ENCODE peak calls at places on chromosomes 12 and 14, in eight cellular contexts. W, L, M, K, Q, I, T and G are unnamed samples.

GRCh38 chr12:47860279-47860841 is 40.7 kb upstream of the HDAC7 start:
- DNase-seq in T (no peak), M (no peak), I (no peak), W (no peak), L (no peak), Q (no peak), K (no peak), G (no peak)

GRCh38 chr12:123142948-123143752 is 7.7 kb downstream of the PITPNM2 start:
- DNase-seq in Q (no peak), L (no peak), T (no peak), M (no peak), W (peak; percentile 49), I (no peak), K (no peak), G (no peak)

GRCh38 chr14:65879218-65880009 is 466.9 kb downstream of the FUT8 start:
- DNase-seq in Q (no peak), M (no peak), T (no peak), W (peak; percentile 53), I (peak; percentile 60), K (peak; percentile 88), L (peak; percentile 2), G (no peak)

GRCh38 chr14:104604461-104605449 is at the start of gene TMEM179:
- DNase-seq in M (no peak), Q (no peak), T (no peak), I (peak; percentile 4), K (no peak), W (peak; percentile 16), L (no peak), G (peak; percentile 68)

GRCh38 chr14:103088921-103089320 is 4.9 kb downstream of the LBHD2 start:
- DNase-seq in Q (peak; percentile 1), L (no peak), M (no peak), T (no peak), I (no peak), K (no peak), W (no peak), G (no peak)

GRCh38 chr12:18340796-18341195 is 79.5 kb downstream of the PIK3C2G start:
- DNase-seq in L (no peak), I (no peak), W (no peak), Q (no peak), M (no peak), K (no peak), T (no peak), G (no peak)

GRCh38 chr14:33307691-33308369 is 369.2 kb downstream of the NPAS3 start:
- DNase-seq in I (no peak), W (peak; percentile 9), K (peak; percentile 53), T (peak; percentile 80), L (no peak), M (peak; percentile 75), Q (no peak), G (peak; percentile 14)

GRCh38 chr14:102502571-102502970 is 7.0 kb downstream of the ANKRD9 start:
- DNase-seq in W (no peak), K (no peak), L (no peak), T (no peak), M (no peak), Q (no peak), I (no peak), G (no peak)

GRCh38 chr12:50234347-50234746 is 49.0 kb downstream of the LIMA1 start:
- DNase-seq in M (no peak), L (no peak), K (peak; percentile 51), Q (no peak), T (no peak), W (peak; percentile 46), I (no peak), G (no peak)

GRCh38 chr12:9827209-9827888 is at the start of gene KLRF1:
- DNase-seq in T (no peak), L (no peak), M (no peak), Q (no peak), I (no peak), K (no peak), W (no peak), G (no peak)

GRCh38 chr12:124520258-124520657 is 47.2 kb downstream of the NCOR2 start:
- DNase-seq in I (peak; percentile 29), W (peak; percentile 69), M (no peak), T (no peak), L (no peak), K (peak; percentile 75), Q (no peak), G (peak; percentile 61)

GRCh38 chr14:85197976-85198375 is 332.0 kb upstream of the FLRT2 start:
- DNase-seq in M (no peak), W (peak; percentile 46), I (no peak), Q (no peak), L (no peak), K (no peak), T (no peak), G (no peak)

GRCh38 chr12:29073631-29074239 is 75.3 kb upstream of the FAR2 start:
- DNase-seq in T (no peak), L (peak; percentile 42), I (peak; percentile 49), Q (no peak), M (peak; percentile 27), K (peak; percentile 74), W (peak; percentile 81), G (no peak)

GRCh38 chr14:44041700-44042099 is 465.4 kb downstream of the FSCB start:
- DNase-seq in W (no peak), Q (no peak), T (no peak), I (no peak), M (no peak), L (no peak), K (no peak), G (no peak)

GRCh38 chr12:51972849-51973273 is 21.4 kb downstream of the ACVR1B start:
- DNase-seq in Q (no peak), L (no peak), T (no peak), I (peak; percentile 73), M (no peak), W (peak; percentile 91), K (peak; percentile 91), G (no peak)

GRCh38 chr12:51971679-51972423 is 20.4 kb downstream of the ACVR1B start:
- DNase-seq in Q (no peak), W (peak; percentile 52), K (peak; percentile 67), M (no peak), L (no peak), T (no peak), I (no peak), G (no peak)

GRCh38 chr12:51972424-51972812 is 20.9 kb downstream of the ACVR1B start:
- DNase-seq in K (no peak), Q (no peak), I (no peak), M (no peak), T (no peak), L (no peak), W (no peak), G (no peak)

GRCh38 chr12:51969643-51970042 is 18.1 kb downstream of the ACVR1B start:
- DNase-seq in K (no peak), M (no peak), Q (no peak), T (no peak), I (no peak), W (no peak), L (no peak), G (no peak)

GRCh38 chr12:51970904-51971646 is 19.6 kb downstream of the ACVR1B start:
- DNase-seq in I (peak; percentile 80), Q (peak; percentile 80), W (peak; percentile 63), K (peak; percentile 51), L (no peak), T (no peak), M (peak; percentile 34), G (no peak)
- H3K4me3 ChIP-seq in I (peak overlapping the region; percentile 7), Q (peak overlapping the region; percentile 33), W (no peak overlapping the region), K (no peak overlapping the region), L (no peak overlapping the region), T (no peak overlapping the region), M (no peak overlapping the region), G (no peak overlapping the region)

GRCh38 chr12:25994901-25995625 is 36.6 kb downstream of the RASSF8 start:
- DNase-seq in W (no peak), K (peak; percentile 43), L (no peak), I (no peak), M (no peak), Q (no peak), T (no peak), G (no peak)
- H3K4me3 ChIP-seq in W (no peak overlapping the region), K (no peak overlapping the region), L (no peak overlapping the region), I (no peak overlapping the region), M (no peak overlapping the region), Q (no peak overlapping the region), T (no peak overlapping the region), G (no peak overlapping the region)

GRCh38 chr12:128339669-128340068 is 72.7 kb downstream of the TMEM132C start:
- DNase-seq in K (no peak), Q (no peak), W (no peak), L (no peak), I (no peak), T (no peak), M (no peak), G (no peak)

GRCh38 chr12:128338344-128338743 is 71.4 kb downstream of the TMEM132C start:
- DNase-seq in L (no peak), M (no peak), T (no peak), W (no peak), I (no peak), Q (no peak), K (no peak), G (no peak)

GRCh38 chr12:128336506-128336905 is 69.5 kb downstream of the TMEM132C start:
- DNase-seq in I (no peak), K (no peak), L (no peak), Q (no peak), T (no peak), W (no peak), M (no peak), G (no peak)

GRCh38 chr12:128339121-128339520 is 72.2 kb downstream of the TMEM132C start:
- DNase-seq in K (no peak), M (no peak), Q (no peak), L (no peak), T (no peak), W (no peak), I (no peak), G (no peak)

DNA sequence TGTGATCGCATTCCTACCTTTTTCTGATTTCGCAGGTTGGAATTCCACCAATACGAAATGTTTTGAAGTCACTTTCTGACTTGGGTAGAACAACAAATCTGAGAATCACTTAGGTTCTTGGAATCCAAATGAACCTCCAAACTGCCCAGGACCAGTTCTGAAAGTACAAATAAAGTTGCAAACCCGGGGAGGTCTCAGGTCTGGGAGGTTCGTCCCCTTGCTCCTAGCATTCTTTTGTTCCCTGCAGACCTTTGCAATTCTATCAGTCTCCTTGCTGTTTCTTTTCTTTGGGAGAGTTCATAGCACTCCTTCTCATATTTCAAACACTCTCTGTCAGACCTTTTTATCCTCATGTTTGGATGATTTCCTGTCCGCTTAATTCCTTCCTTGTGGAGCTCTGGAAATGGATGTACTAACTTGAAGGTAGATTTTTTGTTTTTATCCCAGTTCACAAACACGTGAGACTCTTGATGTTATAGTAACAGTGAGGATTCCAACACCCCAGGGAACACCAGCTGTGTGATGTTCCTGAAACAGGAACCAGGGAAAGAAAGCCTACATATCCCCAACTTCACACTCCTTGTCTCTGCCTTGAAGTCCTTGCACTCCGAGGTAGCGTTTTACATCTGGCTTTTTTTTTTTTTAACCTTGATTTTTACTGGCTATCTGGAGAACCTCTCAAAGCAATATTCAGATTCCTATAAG is 70.6 kb downstream of the TMEM132C start:
- DNase-seq in K (no peak), I (no peak), Q (no peak), L (no peak), T (no peak), M (no peak), W (no peak), G (no peak)
- H3K4me3 ChIP-seq in K (no peak overlapping the region), I (no peak overlapping the region), Q (no peak overlapping the region), L (no peak overlapping the region), T (no peak overlapping the region), M (no peak overlapping the region), W (no peak overlapping the region), G (no peak overlapping the region)

DNA sequence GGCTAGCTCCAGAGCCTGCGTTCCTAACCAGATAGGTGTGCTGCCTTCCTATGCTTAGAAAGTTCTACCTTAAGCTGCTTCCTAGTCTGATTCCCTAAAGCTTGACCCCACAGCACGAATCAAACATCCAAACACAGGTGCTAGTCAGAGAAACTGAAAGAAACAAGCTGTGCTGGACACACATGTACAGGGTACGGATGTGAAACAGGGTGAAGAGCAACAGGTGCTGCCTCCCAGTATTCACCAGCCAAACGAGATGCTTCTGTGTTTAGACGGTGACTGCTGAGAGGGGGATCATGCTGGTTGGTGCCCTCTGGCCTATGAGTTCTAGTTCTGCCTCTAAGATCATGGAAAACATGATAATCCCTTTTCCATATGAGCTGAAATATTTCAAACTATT is 105.3 kb downstream of the GRIP1 start:
- DNase-seq in Q (no peak), L (no peak), K (no peak), W (no peak), M (no peak), T (no peak), I (no peak), G (no peak)
- H3K4me3 ChIP-seq in Q (no peak overlapping the region), L (no peak overlapping the region), K (no peak overlapping the region), W (no peak overlapping the region), M (no peak overlapping the region), T (no peak overlapping the region), I (no peak overlapping the region), G (no peak overlapping the region)